ENCODE peak calls at places on chromosomes 12 and 14, in six cellular contexts. V is HCEC 1CT, G is stromal cell of bone marrow, K is GM04504, E is hepatic stellate cell, Y is heart right ventricle. D is an unnamed sample.

GRCh38 chr14:99174920-99175319 is 97.1 kb downstream of the BCL11B start:
- DNase-seq in K (no peak), V (no peak), Y (no peak), E (no peak), G (no peak), D (no peak)

GRCh38 chr14:27528328-27528727 is 930.5 kb upstream of the NOVA1 start:
- DNase-seq in Y (no peak), G (no peak), K (no peak), E (no peak), V (peak), D (no peak)

GRCh38 chr14:84959796-84960515 is 570.0 kb upstream of the FLRT2 start:
- DNase-seq in Y (no peak), G (no peak), E (no peak), V (no peak), K (no peak), D (no peak)

GRCh38 chr14:91008759-91009409 is 51.6 kb downstream of the RPS6KA5 start:
- DNase-seq in Y (no peak), G (no peak), V (no peak), K (no peak), E (no peak), D (no peak)

GRCh38 chr12:27206801-27207502 is 37.1 kb upstream of the STK38L start:
- DNase-seq in Y (no peak), G (no peak), V (no peak), E (no peak), K (no peak), D (no peak)

GRCh38 chr14:75452900-75453816 is 25.3 kb downstream of the JDP2 start:
- DNase-seq in K (peak), Y (peak), V (peak), G (peak), E (peak), D (peak)

GRCh38 chr12:114858388-114859146 is 174.6 kb upstream of the TBX3 start:
- DNase-seq in E (no peak), G (no peak), V (no peak), Y (no peak), K (no peak), D (no peak)

GRCh38 chr12:48105321-48105866 is 485 bp downstream of the SENP1 start:
- DNase-seq in K (no peak), Y (no peak), E (peak), V (peak), G (no peak), D (no peak)

GRCh38 chr12:51694146-51694545 is 103.1 kb downstream of the SCN8A start:
- DNase-seq in Y (no peak), E (no peak), G (no peak), K (no peak), V (no peak), D (no peak)

GRCh38 chr14:20614038-20614840 is 23.1 kb upstream of the RNASE12 start:
- DNase-seq in G (no peak), V (peak), E (no peak), K (no peak), Y (no peak), D (no peak)

GRCh38 chr12:118102070-118102469 is 1.7 kb downstream of the VSIG10 start:
- DNase-seq in Y (no peak), V (no peak), K (no peak), G (no peak), E (no peak), D (peak)

GRCh38 chr14:105067140-105067968 is 2.1 kb upstream of the GPR132 start:
- DNase-seq in E (peak), V (peak), Y (no peak), K (no peak), G (no peak), D (peak)

GRCh38 chr12:116937640-116938039 is 26.9 kb downstream of the FBXW8 start:
- DNase-seq in V (no peak), K (no peak), G (no peak), Y (no peak), E (no peak), D (no peak)

GRCh38 chr14:23389396-23389795 is 12.6 kb downstream of the CMTM5 start:
- DNase-seq in V (no peak), K (no peak), E (no peak), G (no peak), Y (no peak), D (no peak)

GRCh38 chr14:37623971-37624370 is 28.5 kb downstream of the TTC6 start:
- DNase-seq in G (no peak), K (no peak), Y (no peak), V (no peak), E (no peak), D (no peak)

GRCh38 chr14:105836160-105836559 is 309.8 kb downstream of the TMEM121 start:
- DNase-seq in K (no peak), E (no peak), G (no peak), V (no peak), Y (no peak), D (no peak)

GRCh38 chr14:69090187-69090789 is 62.6 kb downstream of the DCAF5 start:
- DNase-seq in V (peak), K (no peak), Y (no peak), E (no peak), G (no peak), D (no peak)

GRCh38 chr12:48454675-48455074 is 17.7 kb upstream of the ANP32D start:
- DNase-seq in G (peak), Y (no peak), E (no peak), V (peak), K (peak), D (no peak)

GRCh38 chr14:91509083-91509877 is 830 bp downstream of the PPP4R3A start:
- DNase-seq in Y (peak), G (no peak), E (peak), K (no peak), V (peak), D (peak)

GRCh38 chr12:116506697-116507064 is 52.5 kb upstream of the MAP1LC3B2 start:
- DNase-seq in E (no peak), K (no peak), G (no peak), V (no peak), Y (no peak), D (no peak)

GRCh38 chr12:19200261-19200660 is 70.7 kb downstream of the PLEKHA5 start:
- DNase-seq in Y (no peak), G (no peak), E (no peak), K (no peak), V (peak), D (no peak)

GRCh38 chr12:131673519-131674265 is 37.2 kb upstream of the SFSWAP start:
- DNase-seq in E (no peak), G (no peak), Y (no peak), V (peak), K (no peak), D (no peak)

GRCh38 chr12:52873513-52873831 is 24.7 kb upstream of the KRT78 start:
- DNase-seq in E (no peak), K (no peak), V (no peak), Y (no peak), G (no peak), D (no peak)

GRCh38 chr14:100649173-100649519 is 61.9 kb upstream of the BEGAIN start:
- DNase-seq in E (no peak), G (no peak), Y (no peak), V (peak), K (peak), D (no peak)

GRCh38 chr12:126369487-126370463 is 1304.5 kb downstream of the AACS start:
- DNase-seq in E (no peak), Y (no peak), K (no peak), V (no peak), G (peak), D (no peak)

GRCh38 chr14:72804653-72805180 is 89.2 kb downstream of the DPF3 start:
- DNase-seq in V (no peak), Y (no peak), K (no peak), E (no peak), G (no peak), D (no peak)

GRCh38 chr12:10191865-10192264 is 13.0 kb downstream of the TMEM52B start:
- DNase-seq in V (peak), K (peak), E (peak), G (no peak), Y (no peak), D (peak)

GRCh38 chr12:84634526-84634925 is 278.1 kb downstream of the SLC6A15 start:
- DNase-seq in Y (no peak), K (no peak), V (no peak), E (no peak), G (no peak), D (no peak)

D was measured in AG08396.